ENCODE peak calls at places on chromosome 10, in nine cellular contexts. I is astrocyte, T is hepatocyte, R is lower lobe of right lung, W is OCI-LY7, P is IMR-90, N is AG04450, B is mammary epithelial cell, C is psoas muscle. J is an unnamed sample.

GRCh38 chr10:123906884-123907652 is 15.5 kb upstream of the CPXM2 start:
- DNase-seq in B (no peak), T (no peak), R (no peak), N (no peak), W (no peak), I (no peak), P (no peak), C (no peak), J (no peak)

GRCh38 chr10:45420453-45421192 is 46.6 kb downstream of the ALOX5 start:
- DNase-seq in N (peak; percentile 20), C (peak; percentile 83), B (peak; percentile 33), R (peak; percentile 79), T (no peak), W (peak; percentile 72), P (peak; percentile 52), I (peak; percentile 51), J (no peak)

GRCh38 chr10:129637010-129637409 is 170.0 kb downstream of the MGMT start:
- DNase-seq in B (no peak), R (no peak), P (no peak), W (no peak), C (no peak), N (no peak), T (no peak), I (no peak), J (no peak)

GRCh38 chr10:78821052-78821451 is 247.7 kb upstream of the ZMIZ1 start:
- DNase-seq in W (no peak), C (no peak), R (no peak), N (no peak), I (no peak), P (no peak), T (no peak), B (no peak), J (no peak)

GRCh38 chr10:50937230-50937907 is 51.9 kb upstream of the A1CF start:
- DNase-seq in T (peak; percentile 60), N (peak; percentile 15), R (no peak), W (no peak), C (no peak), P (peak; percentile 61), I (peak; percentile 16), B (peak; percentile 12), J (peak; percentile 33)

GRCh38 chr10:96612052-96612830 is 25.4 kb upstream of the TM9SF3 start:
- DNase-seq in P (no peak), B (no peak), W (no peak), C (no peak), R (no peak), N (no peak), T (peak; percentile 49), I (no peak), J (no peak)

GRCh38 chr10:44030681-44031080 is 354.2 kb downstream of the CXCL12 start:
- DNase-seq in B (no peak), T (no peak), N (no peak), R (no peak), W (no peak), I (peak; percentile 80), C (no peak), P (no peak), J (no peak)

GRCh38 chr10:119166564-119166963 is 1.1 kb upstream of the SFXN4 start:
- DNase-seq in C (no peak), R (no peak), W (no peak), P (no peak), I (no peak), N (no peak), T (no peak), B (no peak), J (no peak)

GRCh38 chr10:51073461-51074237 is 638 bp upstream of the PRKG1 start:
- DNase-seq in W (no peak), C (peak; percentile 17), T (peak; percentile 33), B (peak; percentile 10), P (peak; percentile 31), N (no peak), I (peak; percentile 5), R (no peak), J (peak; percentile 8)

GRCh38 chr10:43689618-43689954 is 40.9 kb upstream of the ZNF32 start:
- DNase-seq in T (peak; percentile 56), I (peak; percentile 51), R (peak; percentile 80), B (no peak), P (no peak), C (peak; percentile 60), N (no peak), W (no peak), J (peak; percentile 20)

GRCh38 chr10:121926669-121927360 is 1.0 kb downstream of the ATE1 start:
- DNase-seq in C (no peak), W (peak; percentile 50), B (no peak), I (peak; percentile 14), P (no peak), T (no peak), N (no peak), R (no peak), J (peak; percentile 14)

GRCh38 chr10:8361510-8361844 is 307.0 kb downstream of the GATA3 start:
- DNase-seq in R (no peak), T (no peak), C (no peak), P (no peak), N (no peak), I (no peak), W (no peak), B (no peak), J (no peak)

GRCh38 chr10:105464961-105465360 is 823.9 kb downstream of the SORCS3 start:
- DNase-seq in T (no peak), P (no peak), R (no peak), C (no peak), W (no peak), I (no peak), N (no peak), B (no peak), J (no peak)

GRCh38 chr10:47323636-47324299 is 1.5 kb downstream of the GDF2 start:
- DNase-seq in W (no peak), N (no peak), C (no peak), T (no peak), P (no peak), R (no peak), B (no peak), I (no peak), J (no peak)

GRCh38 chr10:132665946-132666732 is 119.8 kb downstream of the NKX6-2 start:
- DNase-seq in R (peak; percentile 24), N (peak; percentile 63), I (peak; percentile 94), C (no peak), P (peak; percentile 97), T (no peak), B (peak; percentile 85), W (no peak), J (peak; percentile 95)

GRCh38 chr10:130664526-130664925 is 528.3 kb downstream of the GLRX3 start:
- DNase-seq in B (no peak), T (no peak), R (no peak), P (no peak), C (no peak), N (no peak), W (no peak), I (no peak), J (no peak)

GRCh38 chr10:46516660-46517416 is 39.6 kb downstream of the GPRIN2 start:
- DNase-seq in I (peak; percentile 80), P (peak; percentile 96), T (peak; percentile 70), R (peak; percentile 43), W (no peak), N (peak; percentile 90), C (no peak), B (peak; percentile 87), J (peak; percentile 86)

GRCh38 chr10:24449334-24449740 is 240.4 kb downstream of the KIAA1217 start:
- DNase-seq in T (no peak), R (no peak), N (no peak), P (peak; percentile 64), C (no peak), W (no peak), I (peak; percentile 53), B (peak; percentile 35), J (no peak)
- H3K27ac ChIP-seq in T (peak overlapping the region; percentile 38), R (no peak overlapping the region), N (peak overlapping the region; percentile 34), P (peak overlapping the region; percentile 15), C (peak overlapping the region; percentile 91), W (no peak overlapping the region), I (peak overlapping the region; percentile 80), B (peak overlapping the region; percentile 52), J (no peak overlapping the region)

GRCh38 chr10:83375274-83375673 is 764.0 kb upstream of the GHITM start:
- DNase-seq in W (no peak), C (no peak), R (no peak), B (no peak), N (no peak), T (no peak), P (no peak), I (no peak), J (no peak)
- TF ChIP-seq CTCF in W (no peak), C (no peak), R (no peak), B (no peak), N (no peak), T (no peak), P (no peak), I (no peak), J (no peak)

GRCh38 chr10:22656056-22656455 is 58.3 kb downstream of the PIP4K2A start:
- DNase-seq in N (no peak), C (no peak), P (no peak), B (no peak), T (no peak), I (no peak), R (no peak), W (no peak), J (no peak)
- H3K27ac ChIP-seq in N (peak overlapping the region; percentile 41), C (no peak overlapping the region), P (peak overlapping the region; percentile 18), B (no peak overlapping the region), T (peak overlapping the region; percentile 16), I (no peak overlapping the region), R (peak overlapping the region; percentile 13), W (no peak overlapping the region), J (no peak overlapping the region)

GRCh38 chr10:103663802-103664201 is 170.3 kb downstream of the NEURL1 start:
- DNase-seq in P (no peak), C (peak; percentile 51), N (no peak), T (no peak), I (no peak), R (peak; percentile 59), W (no peak), B (no peak), J (no peak)
- TF ChIP-seq CTCF in P (no peak), C (no peak), N (no peak), T (no peak), I (no peak), R (no peak), W (no peak), B (no peak), J (no peak)